ENCODE peak calls at places on chromosomes 6 and 20, in six cellular contexts. One of them, this sample, is unnamed.

GRCh38 chr20:20399705-20400104 is 31.8 kb downstream of the INSM1 start:
- DNase-seq in H1: no peak
- DNase-seq in A549: no peak
- DNase-seq in prostate gland: no peak
- DNase-seq in OCI-LY7: no peak
- DNase-seq in neural progenitor cell: no peak
- DNase-seq in this sample: no peak

GRCh38 chr20:43681991-43682410 is 15.1 kb downstream of the MYBL2 start:
- DNase-seq in H1: no peak
- DNase-seq in A549: no peak
- DNase-seq in prostate gland: no peak
- DNase-seq in OCI-LY7: peak; percentile 99
- DNase-seq in neural progenitor cell: no peak
- DNase-seq in this sample: peak; percentile 85

GRCh38 chr20:17334866-17335412 is 108.1 kb downstream of the PCSK2 start:
- DNase-seq in H1: no peak
- DNase-seq in A549: no peak
- DNase-seq in prostate gland: no peak
- DNase-seq in OCI-LY7: no peak
- DNase-seq in neural progenitor cell: no peak
- DNase-seq in this sample: no peak

GRCh38 chr6:63634630-63635029 is 972 bp upstream of the PHF3 start:
- DNase-seq in H1: no peak
- DNase-seq in A549: no peak
- DNase-seq in prostate gland: no peak
- DNase-seq in OCI-LY7: peak; percentile 10
- DNase-seq in neural progenitor cell: peak; percentile 81
- DNase-seq in this sample: no peak

GRCh38 chr6:68087399-68088133 is 547.5 kb upstream of the ADGRB3 start:
- DNase-seq in H1: no peak
- DNase-seq in A549: no peak
- DNase-seq in prostate gland: no peak
- DNase-seq in OCI-LY7: peak; percentile 66
- DNase-seq in neural progenitor cell: no peak
- DNase-seq in this sample: peak; percentile 72

GRCh38 chr20:59382907-59383306 is 82.5 kb downstream of the EDN3 start:
- DNase-seq in H1: no peak
- DNase-seq in A549: no peak
- DNase-seq in prostate gland: no peak
- DNase-seq in OCI-LY7: no peak
- DNase-seq in neural progenitor cell: no peak
- DNase-seq in this sample: no peak

GRCh38 chr6:143223895-143224294 is 163.2 kb downstream of the AIG1 start:
- DNase-seq in H1: no peak
- DNase-seq in A549: no peak
- DNase-seq in prostate gland: no peak
- DNase-seq in OCI-LY7: no peak
- DNase-seq in neural progenitor cell: peak; percentile 5
- DNase-seq in this sample: no peak

GRCh38 chr20:48758206-48758820 is 69.5 kb downstream of the PREX1 start:
- DNase-seq in H1: no peak
- DNase-seq in A549: no peak
- DNase-seq in prostate gland: no peak
- DNase-seq in OCI-LY7: no peak
- DNase-seq in neural progenitor cell: no peak
- DNase-seq in this sample: no peak

GRCh38 chr6:106163966-106164877 is 78.1 kb downstream of the PRDM1 start:
- DNase-seq in H1: no peak
- DNase-seq in A549: no peak
- DNase-seq in prostate gland: no peak
- DNase-seq in OCI-LY7: peak; percentile 83
- DNase-seq in neural progenitor cell: no peak
- DNase-seq in this sample: peak; percentile 55

GRCh38 chr20:41142914-41143313 is 5.6 kb downstream of the PLCG1 start:
- DNase-seq in H1: no peak
- DNase-seq in A549: no peak
- DNase-seq in prostate gland: no peak
- DNase-seq in OCI-LY7: peak; percentile 50
- DNase-seq in neural progenitor cell: no peak
- DNase-seq in this sample: peak; percentile 64

GRCh38 chr20:10536531-10536930 is 101.4 kb downstream of the SLX4IP start:
- DNase-seq in H1: no peak
- DNase-seq in A549: no peak
- DNase-seq in prostate gland: peak; percentile 79
- DNase-seq in OCI-LY7: peak; percentile 3
- DNase-seq in neural progenitor cell: peak; percentile 27
- DNase-seq in this sample: no peak

GRCh38 chr6:154236646-154237236 is 119.9 kb downstream of the IPCEF1 start:
- DNase-seq in H1: no peak
- DNase-seq in A549: no peak
- DNase-seq in prostate gland: no peak
- DNase-seq in OCI-LY7: no peak
- DNase-seq in neural progenitor cell: no peak
- DNase-seq in this sample: no peak

GRCh38 chr6:122696079-122696478 is 83.4 kb upstream of the FABP7 start:
- DNase-seq in H1: no peak
- DNase-seq in A549: no peak
- DNase-seq in prostate gland: no peak
- DNase-seq in OCI-LY7: no peak
- DNase-seq in neural progenitor cell: no peak
- DNase-seq in this sample: no peak

GRCh38 chr6:5509106-5509505 is 247.8 kb downstream of the FARS2 start:
- DNase-seq in H1: no peak
- DNase-seq in A549: no peak
- DNase-seq in prostate gland: no peak
- DNase-seq in OCI-LY7: no peak
- DNase-seq in neural progenitor cell: no peak
- DNase-seq in this sample: no peak

GRCh38 chr6:9116026-9116425 is 680.7 kb upstream of the SLC35B3 start:
- DNase-seq in H1: no peak
- DNase-seq in A549: no peak
- DNase-seq in prostate gland: peak; percentile 13
- DNase-seq in OCI-LY7: no peak
- DNase-seq in neural progenitor cell: no peak
- DNase-seq in this sample: no peak

GRCh38 chr20:5557123-5557522 is 193.1 kb upstream of the SHLD1 start:
- DNase-seq in H1: peak; percentile 75
- DNase-seq in A549: peak; percentile 67
- DNase-seq in prostate gland: peak; percentile 16
- DNase-seq in OCI-LY7: peak; percentile 75
- DNase-seq in neural progenitor cell: peak; percentile 61
- DNase-seq in this sample: peak; percentile 83

GRCh38 chr6:83872386-83873118 is 13.1 kb downstream of the CYB5R4 start:
- DNase-seq in H1: no peak
- DNase-seq in A549: no peak
- DNase-seq in prostate gland: no peak
- DNase-seq in OCI-LY7: no peak
- DNase-seq in neural progenitor cell: no peak
- DNase-seq in this sample: no peak

GRCh38 chr6:24428615-24429014 is 25.9 kb downstream of the MRS2 start:
- DNase-seq in H1: no peak
- DNase-seq in A549: no peak
- DNase-seq in prostate gland: no peak
- DNase-seq in OCI-LY7: no peak
- DNase-seq in neural progenitor cell: no peak
- DNase-seq in this sample: no peak

GRCh38 chr6:27847706-27848105 is 64.5 kb downstream of the OR2B2 start:
- DNase-seq in H1: no peak
- DNase-seq in A549: no peak
- DNase-seq in prostate gland: no peak
- DNase-seq in OCI-LY7: no peak
- DNase-seq in neural progenitor cell: no peak
- DNase-seq in this sample: no peak

GRCh38 chr20:50758992-50759391 is 27.6 kb downstream of the PARD6B start:
- DNase-seq in H1: peak; percentile 32
- DNase-seq in A549: no peak
- DNase-seq in prostate gland: no peak
- DNase-seq in OCI-LY7: no peak
- DNase-seq in neural progenitor cell: no peak
- DNase-seq in this sample: no peak

GRCh38 chr6:157106487-157106886 is 216.8 kb downstream of the TMEM242 start:
- DNase-seq in H1: no peak
- DNase-seq in A549: peak; percentile 47
- DNase-seq in prostate gland: no peak
- DNase-seq in OCI-LY7: no peak
- DNase-seq in neural progenitor cell: no peak
- DNase-seq in this sample: no peak

DNA sequence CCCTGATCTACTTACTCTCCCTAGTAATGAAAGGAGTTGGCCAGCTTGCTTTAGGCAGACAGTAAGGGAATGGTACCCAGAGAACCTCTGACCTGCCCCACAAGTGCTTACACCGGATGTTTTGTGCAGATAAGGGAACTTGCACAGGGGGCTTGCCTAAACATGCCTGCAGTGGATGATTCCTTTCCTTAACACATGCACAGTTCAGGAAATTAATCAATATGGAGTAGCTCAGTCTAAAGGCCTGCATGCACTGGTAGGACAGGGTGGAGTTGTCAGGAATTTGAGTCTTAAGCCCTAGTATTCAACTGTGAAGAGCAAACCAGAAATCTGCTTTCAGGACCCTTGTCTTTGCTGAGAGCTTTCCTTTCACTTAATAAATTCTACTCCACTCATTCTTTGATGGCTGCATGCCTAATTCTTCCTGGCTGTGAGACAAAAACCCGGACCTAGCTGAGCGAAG is 3.9 kb upstream of the TRIM38 start:
- DNase-seq in H1: no peak
- DNase-seq in A549: no peak
- DNase-seq in prostate gland: no peak
- DNase-seq in OCI-LY7: peak; percentile 17
- DNase-seq in neural progenitor cell: no peak
- DNase-seq in this sample: no peak
- H3K27ac ChIP-seq in H1: no peak overlapping the region
- H3K27ac ChIP-seq in A549: no peak overlapping the region
- H3K27ac ChIP-seq in prostate gland: no peak overlapping the region
- H3K27ac ChIP-seq in OCI-LY7: no peak overlapping the region
- H3K27ac ChIP-seq in neural progenitor cell: no peak overlapping the region
- H3K27ac ChIP-seq in this sample: no peak overlapping the region

DNA sequence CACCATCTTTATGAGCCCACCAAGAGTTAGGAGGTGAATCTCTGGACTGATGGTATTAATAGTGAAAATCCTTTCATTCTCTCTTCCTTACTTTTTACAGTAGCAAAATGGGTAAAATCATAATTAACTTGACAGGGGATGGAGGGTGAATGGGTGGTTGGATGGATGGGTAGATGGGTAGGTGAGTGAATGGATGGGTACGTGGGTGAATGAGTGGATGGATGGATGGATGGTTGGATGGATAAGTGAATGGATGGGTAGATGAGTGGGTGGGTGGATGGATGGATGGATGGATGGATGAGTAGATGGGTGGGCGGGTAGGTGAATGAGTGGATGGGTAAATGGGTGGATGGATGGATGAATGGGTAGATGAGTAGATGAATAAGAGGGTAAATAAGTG is 63.2 kb downstream of the BMP7 start:
- DNase-seq in H1: no peak
- DNase-seq in A549: no peak
- DNase-seq in prostate gland: no peak
- DNase-seq in OCI-LY7: no peak
- DNase-seq in neural progenitor cell: no peak
- DNase-seq in this sample: no peak
- H3K27ac ChIP-seq in H1: no peak overlapping the region
- H3K27ac ChIP-seq in A549: no peak overlapping the region
- H3K27ac ChIP-seq in prostate gland: no peak overlapping the region
- H3K27ac ChIP-seq in OCI-LY7: no peak overlapping the region
- H3K27ac ChIP-seq in neural progenitor cell: no peak overlapping the region
- H3K27ac ChIP-seq in this sample: no peak overlapping the region

GRCh38 chr20:24112360-24112759 is 123.8 kb upstream of the GGTLC1 start:
- DNase-seq in H1: no peak
- DNase-seq in A549: no peak
- DNase-seq in prostate gland: no peak
- DNase-seq in OCI-LY7: no peak
- DNase-seq in neural progenitor cell: no peak
- DNase-seq in this sample: no peak

GRCh38 chr20:24118096-24118780 is 129.7 kb upstream of the GGTLC1 start:
- DNase-seq in H1: no peak
- DNase-seq in A549: no peak
- DNase-seq in prostate gland: no peak
- DNase-seq in OCI-LY7: no peak
- DNase-seq in neural progenitor cell: no peak
- DNase-seq in this sample: no peak

GRCh38 chr20:24118781-24119175 is 130.2 kb upstream of the GGTLC1 start:
- DNase-seq in H1: no peak
- DNase-seq in A549: no peak
- DNase-seq in prostate gland: peak; percentile 34
- DNase-seq in OCI-LY7: no peak
- DNase-seq in neural progenitor cell: no peak
- DNase-seq in this sample: no peak

GRCh38 chr20:24116611-24117010 is 128.0 kb upstream of the GGTLC1 start:
- DNase-seq in H1: no peak
- DNase-seq in A549: no peak
- DNase-seq in prostate gland: no peak
- DNase-seq in OCI-LY7: no peak
- DNase-seq in neural progenitor cell: no peak
- DNase-seq in this sample: no peak

GRCh38 chr20:24117386-24117785 is 128.8 kb upstream of the GGTLC1 start:
- DNase-seq in H1: no peak
- DNase-seq in A549: no peak
- DNase-seq in prostate gland: no peak
- DNase-seq in OCI-LY7: no peak
- DNase-seq in neural progenitor cell: no peak
- DNase-seq in this sample: no peak
- H3K27ac ChIP-seq in H1: no peak overlapping the region
- H3K27ac ChIP-seq in A549: no peak overlapping the region
- H3K27ac ChIP-seq in prostate gland: no peak overlapping the region
- H3K27ac ChIP-seq in OCI-LY7: no peak overlapping the region
- H3K27ac ChIP-seq in neural progenitor cell: no peak overlapping the region
- H3K27ac ChIP-seq in this sample: no peak overlapping the region

GRCh38 chr6:136553166-136553787 is 3.1 kb upstream of the MAP7 start:
- DNase-seq in H1: no peak
- DNase-seq in A549: no peak
- DNase-seq in prostate gland: no peak
- DNase-seq in OCI-LY7: no peak
- DNase-seq in neural progenitor cell: no peak
- DNase-seq in this sample: no peak

GRCh38 chr6:136550045-136550329 is 235 bp downstream of the MAP7 start:
- DNase-seq in H1: no peak
- DNase-seq in A549: peak; percentile 35
- DNase-seq in prostate gland: no peak
- DNase-seq in OCI-LY7: no peak
- DNase-seq in neural progenitor cell: no peak
- DNase-seq in this sample: no peak

GRCh38 chr6:136550330-136551071 is at the start of gene MAP7:
- DNase-seq in H1: peak; percentile 94
- DNase-seq in A549: peak; percentile 58
- DNase-seq in prostate gland: peak; percentile 94
- DNase-seq in OCI-LY7: no peak
- DNase-seq in neural progenitor cell: peak; percentile 92
- DNase-seq in this sample: no peak

GRCh38 chr6:136551103-136551502 is 881 bp upstream of the MAP7 start:
- DNase-seq in H1: no peak
- DNase-seq in A549: no peak
- DNase-seq in prostate gland: peak; percentile 19
- DNase-seq in OCI-LY7: no peak
- DNase-seq in neural progenitor cell: peak; percentile 13
- DNase-seq in this sample: no peak

DNA sequence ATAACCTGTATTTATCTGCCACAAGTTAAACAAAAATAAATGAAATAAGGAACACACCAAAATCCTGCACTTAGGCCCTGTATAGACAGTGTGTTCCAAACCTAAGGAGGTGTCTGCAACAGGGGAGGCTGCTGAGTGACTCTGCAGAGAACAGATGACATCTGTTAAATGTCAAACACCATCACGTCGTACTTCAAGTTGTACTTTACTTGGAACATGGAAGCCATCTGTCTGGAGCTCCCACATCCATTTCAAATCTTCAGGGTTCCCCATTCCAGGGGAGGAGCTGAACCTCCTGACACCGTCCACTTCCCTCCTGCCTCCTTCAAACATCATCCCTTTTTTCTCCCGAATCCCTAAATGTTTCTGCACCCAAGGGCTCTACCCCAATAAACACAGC is 1.8 kb upstream of the MAP7 start:
- DNase-seq in H1: no peak
- DNase-seq in A549: no peak
- DNase-seq in prostate gland: peak; percentile 25
- DNase-seq in OCI-LY7: no peak
- DNase-seq in neural progenitor cell: no peak
- DNase-seq in this sample: no peak
- H3K27ac ChIP-seq in H1: no peak overlapping the region
- H3K27ac ChIP-seq in A549: peak overlapping the region; percentile 25
- H3K27ac ChIP-seq in prostate gland: peak overlapping the region; percentile 90
- H3K27ac ChIP-seq in OCI-LY7: no peak overlapping the region
- H3K27ac ChIP-seq in neural progenitor cell: no peak overlapping the region
- H3K27ac ChIP-seq in this sample: no peak overlapping the region

This sample was measured in Karpas-422.